ENCODE peak calls at places on chromosomes 5 and 9, in five cellular contexts. U is neural crest cell; B is DMS79; J is choroid plexus epithelial cell; Y is stimulated activated CD8-positive, alpha-beta memory T cell treated with anti-CD3 and anti-CD28 coated beads, Interleukin-15, amount 100 ng/mL, for 4 hours. T is an unnamed sample.

GRCh38 chr9:20320921-20321320 is 301.4 kb downstream of the MLLT3 start:
- DNase-seq in Y (no peak), U (no peak), J (no peak), B (no peak), T (no peak)

GRCh38 chr9:21965401-21965951 is 28.7 kb downstream of the CDKN2A start:
- DNase-seq in Y (no peak), U (peak), J (peak), B (no peak), T (no peak)

GRCh38 chr5:133381571-133382365 is 230.6 kb downstream of the FSTL4 start:
- DNase-seq in Y (no peak), B (no peak), J (no peak), U (no peak), T (no peak)

GRCh38 chr9:1919229-1919628 is 95.9 kb upstream of the SMARCA2 start:
- DNase-seq in U (no peak), B (no peak), J (no peak), Y (no peak), T (no peak)

GRCh38 chr9:33426843-33427293 is 20.5 kb downstream of the AQP3 start:
- DNase-seq in B (no peak), J (no peak), U (no peak), Y (no peak), T (no peak)

GRCh38 chr5:33854733-33855151 is 37.0 kb downstream of the ADAMTS12 start:
- DNase-seq in U (no peak), B (no peak), J (peak), Y (no peak), T (peak)

GRCh38 chr5:157387683-157388093 is 72.3 kb upstream of the NIPAL4 start:
- DNase-seq in B (no peak), Y (no peak), J (peak), U (no peak), T (peak)

GRCh38 chr9:107905313-107906027 is 415.9 kb upstream of the KLF4 start:
- DNase-seq in Y (no peak), B (no peak), J (no peak), U (no peak), T (no peak)

GRCh38 chr5:132474131-132474723 is 16.3 kb downstream of the IRF1 start:
- DNase-seq in U (no peak), Y (no peak), J (no peak), B (no peak), T (no peak)

GRCh38 chr9:135212961-135213360 is 125.5 kb downstream of the OLFM1 start:
- DNase-seq in U (no peak), J (no peak), B (no peak), Y (no peak), T (no peak)

GRCh38 chr9:134172198-134173126 is 8.1 kb upstream of the RNU6ATAC start:
- DNase-seq in U (no peak), B (no peak), Y (no peak), J (no peak), T (no peak)